ENCODE peak calls at places on chromosomes 5 and 9, in seven cellular contexts. One of them, this sample, is unnamed.

GRCh38 chr9:121651295-121652036 is at the start of gene DAB2IP:
- DNase-seq in lower leg skin: no peak
- DNase-seq in activated CD8-positive, alpha-beta memory T cell treated with anti-CD3 and anti-CD28 coated beads, Interleukin-2, amount 10 ng/mL, durations not matched to agents 7 days and 5 days: no peak
- DNase-seq in tibial artery: peak
- DNase-seq in GM06990: no peak
- DNase-seq in kidney tubule cell: peak
- DNase-seq in astrocyte of the hippocampus: peak
- DNase-seq in this sample: no peak

GRCh38 chr9:90946981-90947380 is 145.4 kb downstream of the SYK start:
- DNase-seq in lower leg skin: no peak
- DNase-seq in activated CD8-positive, alpha-beta memory T cell treated with anti-CD3 and anti-CD28 coated beads, Interleukin-2, amount 10 ng/mL, durations not matched to agents 7 days and 5 days: no peak
- DNase-seq in tibial artery: no peak
- DNase-seq in GM06990: no peak
- DNase-seq in kidney tubule cell: no peak
- DNase-seq in astrocyte of the hippocampus: no peak
- DNase-seq in this sample: no peak

GRCh38 chr9:34158362-34158869 is 20.4 kb upstream of the UBAP1 start:
- DNase-seq in lower leg skin: no peak
- DNase-seq in activated CD8-positive, alpha-beta memory T cell treated with anti-CD3 and anti-CD28 coated beads, Interleukin-2, amount 10 ng/mL, durations not matched to agents 7 days and 5 days: no peak
- DNase-seq in tibial artery: no peak
- DNase-seq in GM06990: no peak
- DNase-seq in kidney tubule cell: peak
- DNase-seq in astrocyte of the hippocampus: peak
- DNase-seq in this sample: peak

GRCh38 chr9:90972057-90972456 is 170.4 kb downstream of the SYK start:
- DNase-seq in lower leg skin: no peak
- DNase-seq in activated CD8-positive, alpha-beta memory T cell treated with anti-CD3 and anti-CD28 coated beads, Interleukin-2, amount 10 ng/mL, durations not matched to agents 7 days and 5 days: no peak
- DNase-seq in tibial artery: no peak
- DNase-seq in GM06990: no peak
- DNase-seq in kidney tubule cell: no peak
- DNase-seq in astrocyte of the hippocampus: no peak
- DNase-seq in this sample: no peak

GRCh38 chr5:176884571-176884890 is 14.6 kb downstream of the HK3 start:
- DNase-seq in lower leg skin: no peak
- DNase-seq in activated CD8-positive, alpha-beta memory T cell treated with anti-CD3 and anti-CD28 coated beads, Interleukin-2, amount 10 ng/mL, durations not matched to agents 7 days and 5 days: no peak
- DNase-seq in tibial artery: no peak
- DNase-seq in GM06990: no peak
- DNase-seq in kidney tubule cell: peak
- DNase-seq in astrocyte of the hippocampus: no peak
- DNase-seq in this sample: no peak

GRCh38 chr5:138770291-138770690 is 17.1 kb downstream of the CTNNA1 start:
- DNase-seq in lower leg skin: no peak
- DNase-seq in activated CD8-positive, alpha-beta memory T cell treated with anti-CD3 and anti-CD28 coated beads, Interleukin-2, amount 10 ng/mL, durations not matched to agents 7 days and 5 days: no peak
- DNase-seq in tibial artery: no peak
- DNase-seq in GM06990: no peak
- DNase-seq in kidney tubule cell: no peak
- DNase-seq in astrocyte of the hippocampus: no peak
- DNase-seq in this sample: no peak

GRCh38 chr5:177319913-177320588 is 8.4 kb upstream of the MXD3 start:
- DNase-seq in lower leg skin: no peak
- DNase-seq in activated CD8-positive, alpha-beta memory T cell treated with anti-CD3 and anti-CD28 coated beads, Interleukin-2, amount 10 ng/mL, durations not matched to agents 7 days and 5 days: no peak
- DNase-seq in tibial artery: no peak
- DNase-seq in GM06990: no peak
- DNase-seq in kidney tubule cell: no peak
- DNase-seq in astrocyte of the hippocampus: no peak
- DNase-seq in this sample: no peak

GRCh38 chr5:167565555-167565954 is 725.9 kb upstream of the WWC1 start:
- DNase-seq in lower leg skin: no peak
- DNase-seq in activated CD8-positive, alpha-beta memory T cell treated with anti-CD3 and anti-CD28 coated beads, Interleukin-2, amount 10 ng/mL, durations not matched to agents 7 days and 5 days: no peak
- DNase-seq in tibial artery: no peak
- DNase-seq in GM06990: no peak
- DNase-seq in kidney tubule cell: peak
- DNase-seq in astrocyte of the hippocampus: peak
- DNase-seq in this sample: peak

GRCh38 chr5:175687231-175687701 is 29.4 kb downstream of the HRH2 start:
- DNase-seq in lower leg skin: no peak
- DNase-seq in activated CD8-positive, alpha-beta memory T cell treated with anti-CD3 and anti-CD28 coated beads, Interleukin-2, amount 10 ng/mL, durations not matched to agents 7 days and 5 days: no peak
- DNase-seq in tibial artery: peak
- DNase-seq in GM06990: no peak
- DNase-seq in kidney tubule cell: no peak
- DNase-seq in astrocyte of the hippocampus: no peak
- DNase-seq in this sample: no peak

GRCh38 chr9:99024959-99025358 is 80.0 kb upstream of the TGFBR1 start:
- DNase-seq in lower leg skin: no peak
- DNase-seq in activated CD8-positive, alpha-beta memory T cell treated with anti-CD3 and anti-CD28 coated beads, Interleukin-2, amount 10 ng/mL, durations not matched to agents 7 days and 5 days: no peak
- DNase-seq in tibial artery: no peak
- DNase-seq in GM06990: no peak
- DNase-seq in kidney tubule cell: no peak
- DNase-seq in astrocyte of the hippocampus: no peak
- DNase-seq in this sample: peak

GRCh38 chr9:131607591-131607990 is 62.3 kb downstream of the PRRT1B start:
- DNase-seq in lower leg skin: no peak
- DNase-seq in activated CD8-positive, alpha-beta memory T cell treated with anti-CD3 and anti-CD28 coated beads, Interleukin-2, amount 10 ng/mL, durations not matched to agents 7 days and 5 days: no peak
- DNase-seq in tibial artery: no peak
- DNase-seq in GM06990: no peak
- DNase-seq in kidney tubule cell: no peak
- DNase-seq in astrocyte of the hippocampus: no peak
- DNase-seq in this sample: no peak

GRCh38 chr9:129840024-129840423 is 4.8 kb downstream of the USP20 start:
- DNase-seq in lower leg skin: no peak
- DNase-seq in activated CD8-positive, alpha-beta memory T cell treated with anti-CD3 and anti-CD28 coated beads, Interleukin-2, amount 10 ng/mL, durations not matched to agents 7 days and 5 days: no peak
- DNase-seq in tibial artery: no peak
- DNase-seq in GM06990: no peak
- DNase-seq in kidney tubule cell: no peak
- DNase-seq in astrocyte of the hippocampus: no peak
- DNase-seq in this sample: no peak

GRCh38 chr5:9546973-9547947 is 1.4 kb upstream of the SEMA5A start:
- DNase-seq in lower leg skin: no peak
- DNase-seq in activated CD8-positive, alpha-beta memory T cell treated with anti-CD3 and anti-CD28 coated beads, Interleukin-2, amount 10 ng/mL, durations not matched to agents 7 days and 5 days: no peak
- DNase-seq in tibial artery: no peak
- DNase-seq in GM06990: no peak
- DNase-seq in kidney tubule cell: peak
- DNase-seq in astrocyte of the hippocampus: peak
- DNase-seq in this sample: no peak

GRCh38 chr9:117296453-117296852 is 118.4 kb downstream of the ASTN2 start:
- DNase-seq in lower leg skin: no peak
- DNase-seq in activated CD8-positive, alpha-beta memory T cell treated with anti-CD3 and anti-CD28 coated beads, Interleukin-2, amount 10 ng/mL, durations not matched to agents 7 days and 5 days: no peak
- DNase-seq in tibial artery: no peak
- DNase-seq in GM06990: no peak
- DNase-seq in kidney tubule cell: no peak
- DNase-seq in astrocyte of the hippocampus: no peak
- DNase-seq in this sample: no peak

GRCh38 chr9:116700279-116700678 is 13.2 kb downstream of the TRIM32 start:
- DNase-seq in lower leg skin: no peak
- DNase-seq in activated CD8-positive, alpha-beta memory T cell treated with anti-CD3 and anti-CD28 coated beads, Interleukin-2, amount 10 ng/mL, durations not matched to agents 7 days and 5 days: no peak
- DNase-seq in tibial artery: no peak
- DNase-seq in GM06990: no peak
- DNase-seq in kidney tubule cell: no peak
- DNase-seq in astrocyte of the hippocampus: no peak
- DNase-seq in this sample: no peak

GRCh38 chr5:108472237-108472636 is 90.3 kb upstream of the FBXL17 start:
- DNase-seq in lower leg skin: no peak
- DNase-seq in activated CD8-positive, alpha-beta memory T cell treated with anti-CD3 and anti-CD28 coated beads, Interleukin-2, amount 10 ng/mL, durations not matched to agents 7 days and 5 days: no peak
- DNase-seq in tibial artery: no peak
- DNase-seq in GM06990: no peak
- DNase-seq in kidney tubule cell: peak
- DNase-seq in astrocyte of the hippocampus: no peak
- DNase-seq in this sample: no peak

GRCh38 chr5:57749396-57749795 is 266.8 kb upstream of the ACTBL2 start:
- DNase-seq in lower leg skin: no peak
- DNase-seq in activated CD8-positive, alpha-beta memory T cell treated with anti-CD3 and anti-CD28 coated beads, Interleukin-2, amount 10 ng/mL, durations not matched to agents 7 days and 5 days: no peak
- DNase-seq in tibial artery: no peak
- DNase-seq in GM06990: no peak
- DNase-seq in kidney tubule cell: no peak
- DNase-seq in astrocyte of the hippocampus: no peak
- DNase-seq in this sample: no peak

GRCh38 chr5:158203256-158203655 is 344.3 kb upstream of the CLINT1 start:
- DNase-seq in lower leg skin: no peak
- DNase-seq in activated CD8-positive, alpha-beta memory T cell treated with anti-CD3 and anti-CD28 coated beads, Interleukin-2, amount 10 ng/mL, durations not matched to agents 7 days and 5 days: no peak
- DNase-seq in tibial artery: no peak
- DNase-seq in GM06990: no peak
- DNase-seq in kidney tubule cell: no peak
- DNase-seq in astrocyte of the hippocampus: no peak
- DNase-seq in this sample: no peak

GRCh38 chr5:6545770-6546690 is 86.8 kb downstream of the NSUN2 start:
- DNase-seq in lower leg skin: no peak
- DNase-seq in activated CD8-positive, alpha-beta memory T cell treated with anti-CD3 and anti-CD28 coated beads, Interleukin-2, amount 10 ng/mL, durations not matched to agents 7 days and 5 days: no peak
- DNase-seq in tibial artery: peak
- DNase-seq in GM06990: no peak
- DNase-seq in kidney tubule cell: no peak
- DNase-seq in astrocyte of the hippocampus: no peak
- DNase-seq in this sample: no peak

GRCh38 chr9:83699615-83700014 is 8.1 kb downstream of the UBQLN1 start:
- DNase-seq in lower leg skin: no peak
- DNase-seq in activated CD8-positive, alpha-beta memory T cell treated with anti-CD3 and anti-CD28 coated beads, Interleukin-2, amount 10 ng/mL, durations not matched to agents 7 days and 5 days: no peak
- DNase-seq in tibial artery: no peak
- DNase-seq in GM06990: no peak
- DNase-seq in kidney tubule cell: no peak
- DNase-seq in astrocyte of the hippocampus: no peak
- DNase-seq in this sample: no peak

GRCh38 chr9:3553076-3553765 is 27.4 kb upstream of the RFX3 start:
- DNase-seq in lower leg skin: no peak
- DNase-seq in activated CD8-positive, alpha-beta memory T cell treated with anti-CD3 and anti-CD28 coated beads, Interleukin-2, amount 10 ng/mL, durations not matched to agents 7 days and 5 days: no peak
- DNase-seq in tibial artery: no peak
- DNase-seq in GM06990: no peak
- DNase-seq in kidney tubule cell: no peak
- DNase-seq in astrocyte of the hippocampus: no peak
- DNase-seq in this sample: no peak

GRCh38 chr9:34717996-34718614 is 8.2 kb upstream of the CCL21 start:
- DNase-seq in lower leg skin: no peak
- DNase-seq in activated CD8-positive, alpha-beta memory T cell treated with anti-CD3 and anti-CD28 coated beads, Interleukin-2, amount 10 ng/mL, durations not matched to agents 7 days and 5 days: no peak
- DNase-seq in tibial artery: no peak
- DNase-seq in GM06990: no peak
- DNase-seq in kidney tubule cell: peak
- DNase-seq in astrocyte of the hippocampus: no peak
- DNase-seq in this sample: no peak

GRCh38 chr5:60161340-60161934 is 267.9 kb upstream of the PDE4D start:
- DNase-seq in lower leg skin: no peak
- DNase-seq in activated CD8-positive, alpha-beta memory T cell treated with anti-CD3 and anti-CD28 coated beads, Interleukin-2, amount 10 ng/mL, durations not matched to agents 7 days and 5 days: no peak
- DNase-seq in tibial artery: no peak
- DNase-seq in GM06990: peak
- DNase-seq in kidney tubule cell: peak
- DNase-seq in astrocyte of the hippocampus: peak
- DNase-seq in this sample: no peak

GRCh38 chr9:89425024-89425805 is 72.7 kb downstream of the SEMA4D start:
- DNase-seq in lower leg skin: no peak
- DNase-seq in activated CD8-positive, alpha-beta memory T cell treated with anti-CD3 and anti-CD28 coated beads, Interleukin-2, amount 10 ng/mL, durations not matched to agents 7 days and 5 days: no peak
- DNase-seq in tibial artery: no peak
- DNase-seq in GM06990: no peak
- DNase-seq in kidney tubule cell: peak
- DNase-seq in astrocyte of the hippocampus: no peak
- DNase-seq in this sample: no peak

GRCh38 chr5:138692370-138692769 is 60.9 kb upstream of the CTNNA1 start:
- DNase-seq in lower leg skin: no peak
- DNase-seq in activated CD8-positive, alpha-beta memory T cell treated with anti-CD3 and anti-CD28 coated beads, Interleukin-2, amount 10 ng/mL, durations not matched to agents 7 days and 5 days: no peak
- DNase-seq in tibial artery: no peak
- DNase-seq in GM06990: no peak
- DNase-seq in kidney tubule cell: no peak
- DNase-seq in astrocyte of the hippocampus: no peak
- DNase-seq in this sample: no peak

GRCh38 chr5:125450803-125451202 is 704.4 kb upstream of the ZNF608 start:
- DNase-seq in lower leg skin: no peak
- DNase-seq in activated CD8-positive, alpha-beta memory T cell treated with anti-CD3 and anti-CD28 coated beads, Interleukin-2, amount 10 ng/mL, durations not matched to agents 7 days and 5 days: no peak
- DNase-seq in tibial artery: no peak
- DNase-seq in GM06990: no peak
- DNase-seq in kidney tubule cell: no peak
- DNase-seq in astrocyte of the hippocampus: no peak
- DNase-seq in this sample: no peak

GRCh38 chr9:114184071-114184470 is 28.7 kb downstream of the COL27A1 start:
- DNase-seq in lower leg skin: no peak
- DNase-seq in activated CD8-positive, alpha-beta memory T cell treated with anti-CD3 and anti-CD28 coated beads, Interleukin-2, amount 10 ng/mL, durations not matched to agents 7 days and 5 days: no peak
- DNase-seq in tibial artery: no peak
- DNase-seq in GM06990: no peak
- DNase-seq in kidney tubule cell: no peak
- DNase-seq in astrocyte of the hippocampus: peak
- DNase-seq in this sample: no peak

GRCh38 chr5:36156124-36156601 is 4.3 kb downstream of the SKP2 start:
- DNase-seq in lower leg skin: no peak
- DNase-seq in activated CD8-positive, alpha-beta memory T cell treated with anti-CD3 and anti-CD28 coated beads, Interleukin-2, amount 10 ng/mL, durations not matched to agents 7 days and 5 days: no peak
- DNase-seq in tibial artery: no peak
- DNase-seq in GM06990: no peak
- DNase-seq in kidney tubule cell: peak
- DNase-seq in astrocyte of the hippocampus: no peak
- DNase-seq in this sample: peak

GRCh38 chr5:133147411-133147810 is 95.6 kb downstream of the HSPA4 start:
- DNase-seq in lower leg skin: no peak
- DNase-seq in activated CD8-positive, alpha-beta memory T cell treated with anti-CD3 and anti-CD28 coated beads, Interleukin-2, amount 10 ng/mL, durations not matched to agents 7 days and 5 days: no peak
- DNase-seq in tibial artery: no peak
- DNase-seq in GM06990: no peak
- DNase-seq in kidney tubule cell: no peak
- DNase-seq in astrocyte of the hippocampus: peak
- DNase-seq in this sample: no peak

GRCh38 chr5:135426102-135427082 is 20.8 kb downstream of the DCANP1 start:
- DNase-seq in lower leg skin: no peak
- DNase-seq in activated CD8-positive, alpha-beta memory T cell treated with anti-CD3 and anti-CD28 coated beads, Interleukin-2, amount 10 ng/mL, durations not matched to agents 7 days and 5 days: no peak
- DNase-seq in tibial artery: no peak
- DNase-seq in GM06990: no peak
- DNase-seq in kidney tubule cell: peak
- DNase-seq in astrocyte of the hippocampus: peak
- DNase-seq in this sample: no peak

GRCh38 chr9:36332006-36332405 is 68.1 kb downstream of the RNF38 start:
- DNase-seq in lower leg skin: no peak
- DNase-seq in activated CD8-positive, alpha-beta memory T cell treated with anti-CD3 and anti-CD28 coated beads, Interleukin-2, amount 10 ng/mL, durations not matched to agents 7 days and 5 days: no peak
- DNase-seq in tibial artery: no peak
- DNase-seq in GM06990: no peak
- DNase-seq in kidney tubule cell: no peak
- DNase-seq in astrocyte of the hippocampus: no peak
- DNase-seq in this sample: no peak

GRCh38 chr5:158978061-158978745 is 121.5 kb downstream of the EBF1 start:
- DNase-seq in lower leg skin: no peak
- DNase-seq in activated CD8-positive, alpha-beta memory T cell treated with anti-CD3 and anti-CD28 coated beads, Interleukin-2, amount 10 ng/mL, durations not matched to agents 7 days and 5 days: no peak
- DNase-seq in tibial artery: no peak
- DNase-seq in GM06990: no peak
- DNase-seq in kidney tubule cell: no peak
- DNase-seq in astrocyte of the hippocampus: peak
- DNase-seq in this sample: no peak

GRCh38 chr5:128228506-128228905 is 144.9 kb downstream of the SLC12A2 start:
- DNase-seq in lower leg skin: no peak
- DNase-seq in activated CD8-positive, alpha-beta memory T cell treated with anti-CD3 and anti-CD28 coated beads, Interleukin-2, amount 10 ng/mL, durations not matched to agents 7 days and 5 days: no peak
- DNase-seq in tibial artery: no peak
- DNase-seq in GM06990: no peak
- DNase-seq in kidney tubule cell: peak
- DNase-seq in astrocyte of the hippocampus: peak
- DNase-seq in this sample: no peak

GRCh38 chr9:101269596-101270324 is 115.0 kb downstream of the BAAT start:
- DNase-seq in lower leg skin: no peak
- DNase-seq in activated CD8-positive, alpha-beta memory T cell treated with anti-CD3 and anti-CD28 coated beads, Interleukin-2, amount 10 ng/mL, durations not matched to agents 7 days and 5 days: no peak
- DNase-seq in tibial artery: no peak
- DNase-seq in GM06990: no peak
- DNase-seq in kidney tubule cell: no peak
- DNase-seq in astrocyte of the hippocampus: no peak
- DNase-seq in this sample: no peak

GRCh38 chr9:133779516-133780403 is 41.6 kb upstream of the SARDH start:
- DNase-seq in lower leg skin: no peak
- DNase-seq in activated CD8-positive, alpha-beta memory T cell treated with anti-CD3 and anti-CD28 coated beads, Interleukin-2, amount 10 ng/mL, durations not matched to agents 7 days and 5 days: no peak
- DNase-seq in tibial artery: no peak
- DNase-seq in GM06990: no peak
- DNase-seq in kidney tubule cell: no peak
- DNase-seq in astrocyte of the hippocampus: no peak
- DNase-seq in this sample: no peak